ENCODE peak calls at places on chromosomes 6 and 20, in four cellular contexts. F, Z, A and E are unnamed samples.

GRCh38 chr6:24464253-24465038 is 24.9 kb downstream of the GPLD1 start:
- DNase-seq in F (no peak), Z (no peak), A (no peak), E (no peak)

GRCh38 chr20:56465997-56466396 is 2.4 kb upstream of the RTF2 start:
- DNase-seq in F (no peak), Z (no peak), A (no peak), E (peak; percentile 17)

GRCh38 chr6:82878812-82879211 is 186.8 kb downstream of the UBE3D start:
- DNase-seq in F (no peak), Z (no peak), A (no peak), E (no peak)

GRCh38 chr6:18022398-18023231 is 35.2 kb upstream of the KIF13A start:
- DNase-seq in F (peak; percentile 97), Z (no peak), A (no peak), E (no peak)

GRCh38 chr6:33837971-33838665 is 34.3 kb upstream of the MLN start:
- DNase-seq in F (peak; percentile 58), Z (no peak), A (no peak), E (no peak)

GRCh38 chr20:53097371-53097770 is 125.2 kb downstream of the TSHZ2 start:
- DNase-seq in F (no peak), Z (no peak), A (no peak), E (no peak)

GRCh38 chr6:149983145-149983544 is 19.4 kb downstream of the ULBP1 start:
- DNase-seq in F (no peak), Z (no peak), A (no peak), E (no peak)

GRCh38 chr6:95431637-95432228 is 145.6 kb upstream of the MANEA start:
- DNase-seq in F (peak; percentile 56), Z (peak; percentile 35), A (no peak), E (no peak)

GRCh38 chr6:144283781-144284473 is 1.2 kb upstream of the UTRN start:
- DNase-seq in F (peak; percentile 42), Z (peak; percentile 29), A (no peak), E (no peak)

GRCh38 chr6:26059901-26060300 is 27.3 kb upstream of the HFE start:
- DNase-seq in F (no peak), Z (no peak), A (no peak), E (no peak)

GRCh38 chr6:132715204-132715603 is 1.3 kb upstream of the VNN1 start:
- DNase-seq in F (peak; percentile 88), Z (peak; percentile 22), A (no peak), E (peak; percentile 39)

GRCh38 chr6:28407401-28407800 is 7.9 kb upstream of the ZSCAN12 start:
- DNase-seq in F (no peak), Z (no peak), A (no peak), E (no peak)

GRCh38 chr6:147382945-147383554 is 125.4 kb upstream of the SAMD5 start:
- DNase-seq in F (peak; percentile 63), Z (no peak), A (no peak), E (no peak)

GRCh38 chr6:37059344-37060194 is 54.1 kb downstream of the FGD2 start:
- DNase-seq in F (peak; percentile 94), Z (peak; percentile 37), A (no peak), E (no peak)
- H3K27ac ChIP-seq in F (peak overlapping the region; percentile 98), Z (peak overlapping the region; percentile 45), A (no peak overlapping the region), E (no peak overlapping the region)

DNA sequence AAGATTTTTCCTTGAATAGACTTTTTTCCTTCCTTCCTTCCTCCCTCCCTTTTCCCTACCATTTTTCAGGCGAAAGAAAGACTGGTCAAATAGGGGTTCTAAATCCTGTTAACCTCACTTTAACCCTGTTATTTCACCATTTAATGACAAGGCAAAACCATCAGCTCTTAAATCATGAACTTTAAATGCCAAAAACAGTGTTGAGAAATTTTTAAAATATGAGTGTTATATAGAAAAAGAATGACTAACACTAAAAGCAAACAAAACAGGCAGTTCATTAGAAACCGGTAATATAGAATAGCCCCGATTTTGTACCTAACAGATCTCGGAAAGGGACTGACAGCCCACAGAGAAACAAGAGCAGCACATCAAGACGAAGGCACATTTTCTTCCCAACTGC is 57.3 kb upstream of the CEP85L start:
- DNase-seq in F (no peak), Z (no peak), A (no peak), E (no peak)
- H3K27ac ChIP-seq in F (no peak overlapping the region), Z (peak overlapping the region; percentile 23), A (peak overlapping the region; percentile 42), E (no peak overlapping the region)

GRCh38 chr20:25484224-25484846 is 76.9 kb downstream of the GINS1 start:
- DNase-seq in F (peak; percentile 33), Z (peak; percentile 54), A (no peak), E (no peak)

GRCh38 chr20:25486377-25486776 is 78.9 kb downstream of the GINS1 start:
- DNase-seq in F (no peak), Z (no peak), A (no peak), E (no peak)

GRCh38 chr20:25484911-25485511 is 77.5 kb downstream of the GINS1 start:
- DNase-seq in F (no peak), Z (no peak), A (no peak), E (no peak)

GRCh38 chr20:25487306-25487705 is 79.8 kb downstream of the GINS1 start:
- DNase-seq in F (no peak), Z (no peak), A (no peak), E (no peak)

GRCh38 chr20:25485872-25486271 is 78.4 kb downstream of the GINS1 start:
- DNase-seq in F (no peak), Z (no peak), A (no peak), E (no peak)
- H3K27ac ChIP-seq in F (no peak overlapping the region), Z (no peak overlapping the region), A (no peak overlapping the region), E (no peak overlapping the region)

GRCh38 chr6:134328138-134328537 is 10.2 kb upstream of the SGK1 start:
- DNase-seq in F (no peak), Z (no peak), A (no peak), E (no peak)

GRCh38 chr6:134323698-134324097 is 5.8 kb upstream of the SGK1 start:
- DNase-seq in F (no peak), Z (no peak), A (no peak), E (no peak)

GRCh38 chr6:134323294-134323693 is 5.4 kb upstream of the SGK1 start:
- DNase-seq in F (no peak), Z (no peak), A (no peak), E (no peak)

GRCh38 chr6:134328792-134329191 is 10.9 kb upstream of the SGK1 start:
- DNase-seq in F (no peak), Z (no peak), A (no peak), E (no peak)

GRCh38 chr6:134324766-134325165 is 6.9 kb upstream of the SGK1 start:
- DNase-seq in F (no peak), Z (no peak), A (no peak), E (no peak)
- H3K27ac ChIP-seq in F (no peak overlapping the region), Z (no peak overlapping the region), A (no peak overlapping the region), E (peak overlapping the region; percentile 20)

DNA sequence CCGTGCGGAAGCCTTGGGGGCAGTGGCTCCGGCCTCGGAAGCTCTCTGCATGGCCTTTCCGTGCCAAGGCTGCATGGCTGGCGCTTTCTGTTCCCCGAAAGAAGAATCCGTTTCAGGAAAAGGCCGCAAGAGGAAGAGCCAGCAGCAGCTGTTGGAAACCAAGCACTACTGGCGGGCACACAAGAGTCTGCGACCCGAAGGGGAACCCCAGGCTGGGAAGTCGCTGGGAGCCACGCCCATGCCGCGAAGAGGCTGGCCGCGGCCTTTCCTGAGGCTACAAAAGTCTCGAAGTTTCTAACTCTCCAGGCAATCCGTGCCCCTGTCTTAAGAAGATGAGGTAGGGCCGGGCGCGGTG is at the start of gene CGAS:
- DNase-seq in F (peak; percentile 81), Z (peak; percentile 33), A (peak; percentile 71), E (peak; percentile 49)
- H3K27ac ChIP-seq in F (no peak within 1 kb of the TSS), Z (peak within 1 kb of the TSS; percentile 79), A (no peak within 1 kb of the TSS), E (peak within 1 kb of the TSS; percentile 61)